ENCODE peak calls at places on chromosome 20, in six cellular contexts. T, H, O, W, Z and R are unnamed samples.

GRCh38 chr20:41352666-41353065 is 12.0 kb downstream of the LPIN3 start:
- DNase-seq in Z (no peak), W (no peak), O (no peak), T (no peak), H (no peak), R (no peak)

GRCh38 chr20:41234546-41234945 is 83.0 kb downstream of the ZHX3 start:
- DNase-seq in O (no peak), H (no peak), T (no peak), W (no peak), Z (no peak), R (no peak)

GRCh38 chr20:1579488-1579887 is 22.0 kb upstream of the SIRPD start:
- DNase-seq in T (no peak), O (no peak), W (no peak), Z (no peak), H (no peak), R (no peak)

GRCh38 chr20:48157970-48158369 is 372.7 kb upstream of the SULF2 start:
- DNase-seq in H (no peak), T (no peak), W (no peak), Z (no peak), O (no peak), R (no peak)

GRCh38 chr20:62350098-62350628 is 16.9 kb downstream of the LAMA5 start:
- DNase-seq in H (no peak), O (no peak), W (no peak), Z (no peak), T (no peak), R (peak; percentile 87)

GRCh38 chr20:9051508-9051907 is 17.4 kb upstream of the PLCB4 start:
- DNase-seq in Z (no peak), H (no peak), W (peak; percentile 43), T (peak; percentile 99), O (peak; percentile 32), R (peak; percentile 86)

GRCh38 chr20:5535211-5535756 is 214.9 kb upstream of the SHLD1 start:
- DNase-seq in O (peak; percentile 66), Z (no peak), W (peak; percentile 78), T (peak; percentile 98), H (no peak), R (no peak)

GRCh38 chr20:8366303-8366923 is 234.3 kb downstream of the PLCB1 start:
- DNase-seq in O (no peak), T (no peak), H (no peak), W (peak; percentile 85), Z (no peak), R (no peak)

DNA sequence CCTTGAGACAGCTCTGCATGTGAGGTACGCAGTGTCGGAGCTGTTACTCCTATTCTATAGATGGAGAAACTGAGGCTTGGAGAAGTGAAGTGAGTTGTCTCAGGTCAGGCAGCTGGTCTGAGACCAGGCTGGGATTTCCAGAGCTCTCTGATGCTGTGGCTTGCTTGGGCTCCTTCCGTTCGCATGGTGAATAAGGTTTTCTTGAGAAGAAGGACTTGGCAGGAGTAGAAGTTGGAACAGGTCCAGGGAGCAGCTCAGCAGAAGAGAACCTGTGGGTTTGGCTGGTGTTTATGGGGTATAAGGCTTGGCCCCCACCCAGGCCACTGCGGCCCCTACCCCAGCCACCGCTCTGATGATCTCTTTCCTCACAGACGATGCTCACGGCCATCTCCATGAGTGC is 7.4 kb downstream of the SLC12A5 start:
- DNase-seq in T (no peak), H (no peak), W (no peak), O (no peak), Z (no peak), R (no peak)
- H3K27me3 ChIP-seq in T (peaks cover 24% of the 10 kb centered on the region), H (peaks cover 49% of the 10 kb centered on the region), W (peaks cover 5% of the 10 kb centered on the region), O (peaks cover 12% of the 10 kb centered on the region), Z (peaks cover 3% of the 10 kb centered on the region), R (peaks cover 43% of the 10 kb centered on the region)

GRCh38 chr20:33686984-33687366 is 790 bp upstream of the E2F1 start:
- DNase-seq in Z (no peak), H (no peak), T (no peak), O (no peak), W (no peak), R (no peak)
- H2AFZ ChIP-seq in Z (peak overlapping the region; percentile 80), H (peak overlapping the region; percentile 95), T (peak overlapping the region; percentile 93), O (peak overlapping the region; percentile 53), W (peak overlapping the region; percentile 87), R (peak overlapping the region; percentile 98)

GRCh38 chr20:16434087-16434664 is 139.1 kb downstream of the KIF16B start:
- DNase-seq in H (peak; percentile 96), T (peak; percentile 18), W (peak; percentile 75), Z (peak; percentile 63), O (peak; percentile 72), R (peak; percentile 45)
- TF ChIP-seq CEBPB in H (no peak), T (no peak), W (no peak), Z (no peak), O (no peak), R (no peak)

GRCh38 chr20:44394520-44395182 is 39.2 kb downstream of the HNF4A start:
- DNase-seq in W (peak; percentile 100), T (no peak), H (no peak), O (peak; percentile 79), Z (no peak), R (no peak)
- H3K27me3 ChIP-seq in W (no peaks in the 10 kb centered on the region), T (peaks cover 50% of the 10 kb centered on the region), H (no peaks in the 10 kb centered on the region), O (no peaks in the 10 kb centered on the region), Z (peaks cover 8% of the 10 kb centered on the region), R (no peaks in the 10 kb centered on the region)

GRCh38 chr20:59835448-59836395 is 97.7 kb downstream of the SYCP2 start:
- DNase-seq in O (no peak), W (no peak), H (peak; percentile 44), T (peak; percentile 5), Z (no peak), R (no peak)
- H2AFZ ChIP-seq in O (no peak overlapping the region), W (no peak overlapping the region), H (no peak overlapping the region), T (peak overlapping the region; percentile 68), Z (peak overlapping the region; percentile 37), R (no peak overlapping the region)

GRCh38 chr20:17655286-17655651 is 26.8 kb downstream of the RRBP1 start:
- DNase-seq in H (no peak), W (no peak), T (no peak), O (no peak), Z (no peak), R (no peak)
- TF ChIP-seq CEBPB in H (no peak), W (no peak), T (no peak), O (no peak), Z (no peak), R (no peak)

GRCh38 chr20:24411003-24411402 is 58.4 kb upstream of the SYNDIG1 start:
- DNase-seq in O (no peak), W (no peak), Z (no peak), H (no peak), T (no peak), R (no peak)

GRCh38 chr20:24406251-24406650 is 63.2 kb upstream of the SYNDIG1 start:
- DNase-seq in Z (no peak), O (no peak), H (no peak), T (no peak), W (no peak), R (no peak)

GRCh38 chr20:24405810-24406209 is 63.6 kb upstream of the SYNDIG1 start:
- DNase-seq in O (no peak), T (no peak), W (peak; percentile 15), H (no peak), Z (no peak), R (no peak)

GRCh38 chr20:24406761-24407550 is 62.5 kb upstream of the SYNDIG1 start:
- DNase-seq in Z (no peak), T (no peak), O (no peak), W (no peak), H (no peak), R (no peak)

DNA sequence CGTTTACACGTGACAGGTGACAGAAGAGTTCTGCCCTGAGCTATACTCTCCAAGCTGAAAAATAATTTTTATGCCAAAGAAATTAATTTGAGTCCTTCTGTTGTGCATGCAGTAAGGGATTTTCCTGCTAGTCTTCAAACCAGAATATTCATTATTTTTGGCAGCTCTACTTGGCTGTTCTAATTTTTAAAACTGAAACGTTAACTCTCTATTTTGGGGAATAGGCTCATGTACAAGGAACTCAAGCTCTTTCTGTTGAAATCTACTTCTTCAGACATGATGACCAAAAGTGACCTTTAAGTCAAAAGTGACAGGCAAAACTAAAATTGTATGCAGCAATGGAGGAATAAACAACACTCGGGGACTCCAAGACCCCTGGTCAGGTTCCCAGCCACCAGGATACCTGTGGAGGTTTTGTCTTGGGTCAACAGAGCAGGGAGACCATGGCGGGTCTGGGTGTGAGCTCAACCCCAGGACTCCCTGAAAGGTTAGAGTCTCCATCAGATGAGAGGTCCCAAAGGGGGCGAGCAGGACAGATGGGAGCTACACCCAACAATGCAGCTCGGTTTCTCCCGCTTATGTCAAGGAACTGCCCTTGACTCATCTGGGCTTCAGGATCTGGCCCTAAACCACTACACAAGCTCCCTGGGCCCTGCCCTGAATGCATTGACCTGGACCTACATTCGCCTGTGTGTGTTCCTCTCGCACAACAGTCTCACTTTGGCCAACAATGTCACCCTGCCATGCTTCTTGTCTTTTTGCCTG is 57.8 kb upstream of the SYNDIG1 start:
- DNase-seq in Z (no peak), O (no peak), T (no peak), H (no peak), W (no peak), R (no peak)
- H3K27me3 ChIP-seq in Z (no peaks in the 10 kb centered on the region), O (no peaks in the 10 kb centered on the region), T (no peaks in the 10 kb centered on the region), H (no peaks in the 10 kb centered on the region), W (no peaks in the 10 kb centered on the region), R (no peaks in the 10 kb centered on the region)